ENCODE peak calls at places on chromosome 17, in five cellular contexts. One of them, this sample, is unnamed.

GRCh38 chr17:32757963-32758362 is 119.0 kb downstream of the MYO1D start:
- DNase-seq in fibroblast of the aortic adventitia: no peak
- DNase-seq in IMR-90: no peak
- DNase-seq in astrocyte of the cerebellum: no peak
- DNase-seq in colonic mucosa: no peak
- DNase-seq in this sample: peak

GRCh38 chr17:49486012-49486641 is 9.0 kb upstream of the NGFR start:
- DNase-seq in fibroblast of the aortic adventitia: no peak
- DNase-seq in IMR-90: no peak
- DNase-seq in astrocyte of the cerebellum: no peak
- DNase-seq in colonic mucosa: no peak
- DNase-seq in this sample: no peak

GRCh38 chr17:37742762-37743611 is 1.9 kb downstream of the HNF1B start:
- DNase-seq in fibroblast of the aortic adventitia: no peak
- DNase-seq in IMR-90: no peak
- DNase-seq in astrocyte of the cerebellum: no peak
- DNase-seq in colonic mucosa: no peak
- DNase-seq in this sample: no peak

GRCh38 chr17:50950002-50950877 is 84.1 kb upstream of the TOB1 start:
- DNase-seq in fibroblast of the aortic adventitia: peak
- DNase-seq in IMR-90: peak
- DNase-seq in astrocyte of the cerebellum: peak
- DNase-seq in colonic mucosa: peak
- DNase-seq in this sample: peak

GRCh38 chr17:78174332-78174869 is 6.0 kb downstream of the SYNGR2 start:
- DNase-seq in fibroblast of the aortic adventitia: no peak
- DNase-seq in IMR-90: no peak
- DNase-seq in astrocyte of the cerebellum: no peak
- DNase-seq in colonic mucosa: peak
- DNase-seq in this sample: no peak

GRCh38 chr17:58528443-58528842 is 14.0 kb upstream of the MTMR4 start:
- DNase-seq in fibroblast of the aortic adventitia: no peak
- DNase-seq in IMR-90: no peak
- DNase-seq in astrocyte of the cerebellum: no peak
- DNase-seq in colonic mucosa: no peak
- DNase-seq in this sample: no peak

GRCh38 chr17:75270218-75270965 is 639 bp downstream of the MIF4GD start:
- DNase-seq in fibroblast of the aortic adventitia: peak
- DNase-seq in IMR-90: peak
- DNase-seq in astrocyte of the cerebellum: no peak
- DNase-seq in colonic mucosa: peak
- DNase-seq in this sample: peak

GRCh38 chr17:204427-205175 is 23.2 kb upstream of the DOC2B start:
- DNase-seq in fibroblast of the aortic adventitia: no peak
- DNase-seq in IMR-90: no peak
- DNase-seq in astrocyte of the cerebellum: no peak
- DNase-seq in colonic mucosa: no peak
- DNase-seq in this sample: no peak

GRCh38 chr17:78474631-78475146 is 96.2 kb downstream of the PGS1 start:
- DNase-seq in fibroblast of the aortic adventitia: no peak
- DNase-seq in IMR-90: no peak
- DNase-seq in astrocyte of the cerebellum: no peak
- DNase-seq in colonic mucosa: no peak
- DNase-seq in this sample: no peak

GRCh38 chr17:58120195-58120822 is 27.9 kb upstream of the OR4D1 start:
- DNase-seq in fibroblast of the aortic adventitia: peak
- DNase-seq in IMR-90: peak
- DNase-seq in astrocyte of the cerebellum: peak
- DNase-seq in colonic mucosa: peak
- DNase-seq in this sample: peak

GRCh38 chr17:45855691-45856315 is 11.1 kb downstream of the SPPL2C start:
- DNase-seq in fibroblast of the aortic adventitia: no peak
- DNase-seq in IMR-90: no peak
- DNase-seq in astrocyte of the cerebellum: no peak
- DNase-seq in colonic mucosa: no peak
- DNase-seq in this sample: peak

GRCh38 chr17:43371227-43371821 is 27.5 kb upstream of the ARL4D start:
- DNase-seq in fibroblast of the aortic adventitia: no peak
- DNase-seq in IMR-90: no peak
- DNase-seq in astrocyte of the cerebellum: no peak
- DNase-seq in colonic mucosa: no peak
- DNase-seq in this sample: no peak

GRCh38 chr17:49691086-49691676 is 13.3 kb upstream of the SPOP start:
- DNase-seq in fibroblast of the aortic adventitia: peak
- DNase-seq in IMR-90: no peak
- DNase-seq in astrocyte of the cerebellum: no peak
- DNase-seq in colonic mucosa: no peak
- DNase-seq in this sample: peak

GRCh38 chr17:64161380-64161779 is 31.4 kb upstream of the ERN1 start:
- DNase-seq in fibroblast of the aortic adventitia: no peak
- DNase-seq in IMR-90: no peak
- DNase-seq in astrocyte of the cerebellum: no peak
- DNase-seq in colonic mucosa: no peak
- DNase-seq in this sample: peak

GRCh38 chr17:79325707-79326106 is 251.1 kb downstream of the ENGASE start:
- DNase-seq in fibroblast of the aortic adventitia: peak
- DNase-seq in IMR-90: no peak
- DNase-seq in astrocyte of the cerebellum: no peak
- DNase-seq in colonic mucosa: no peak
- DNase-seq in this sample: no peak

GRCh38 chr17:1736348-1737281 is 6.1 kb upstream of the SERPINF2 start:
- DNase-seq in fibroblast of the aortic adventitia: peak
- DNase-seq in IMR-90: peak
- DNase-seq in astrocyte of the cerebellum: no peak
- DNase-seq in colonic mucosa: no peak
- DNase-seq in this sample: peak

GRCh38 chr17:10169274-10169673 is 29.1 kb downstream of the GAS7 start:
- DNase-seq in fibroblast of the aortic adventitia: peak
- DNase-seq in IMR-90: no peak
- DNase-seq in astrocyte of the cerebellum: no peak
- DNase-seq in colonic mucosa: no peak
- DNase-seq in this sample: no peak

GRCh38 chr17:79154951-79155557 is 80.4 kb downstream of the ENGASE start:
- DNase-seq in fibroblast of the aortic adventitia: no peak
- DNase-seq in IMR-90: no peak
- DNase-seq in astrocyte of the cerebellum: no peak
- DNase-seq in colonic mucosa: no peak
- DNase-seq in this sample: no peak

GRCh38 chr17:35799942-35800341 is 4.5 kb upstream of the MMP28 start:
- DNase-seq in fibroblast of the aortic adventitia: peak
- DNase-seq in IMR-90: no peak
- DNase-seq in astrocyte of the cerebellum: no peak
- DNase-seq in colonic mucosa: peak
- DNase-seq in this sample: peak

GRCh38 chr17:68790931-68791330 is 164.3 kb downstream of the ABCA8 start:
- DNase-seq in fibroblast of the aortic adventitia: peak
- DNase-seq in IMR-90: no peak
- DNase-seq in astrocyte of the cerebellum: no peak
- DNase-seq in colonic mucosa: peak
- DNase-seq in this sample: no peak

GRCh38 chr17:61970030-61970429 is 42.2 kb upstream of the INTS2 start:
- DNase-seq in fibroblast of the aortic adventitia: no peak
- DNase-seq in IMR-90: no peak
- DNase-seq in astrocyte of the cerebellum: no peak
- DNase-seq in colonic mucosa: no peak
- DNase-seq in this sample: no peak

GRCh38 chr17:42050360-42051012 is at the start of gene C17orf113:
- DNase-seq in fibroblast of the aortic adventitia: no peak
- DNase-seq in IMR-90: no peak
- DNase-seq in astrocyte of the cerebellum: no peak
- DNase-seq in colonic mucosa: peak
- DNase-seq in this sample: no peak

GRCh38 chr17:7557825-7558543 is 566 bp upstream of the TNFSF13 start:
- DNase-seq in fibroblast of the aortic adventitia: peak
- DNase-seq in IMR-90: peak
- DNase-seq in astrocyte of the cerebellum: no peak
- DNase-seq in colonic mucosa: peak
- DNase-seq in this sample: no peak

GRCh38 chr17:68347380-68347779 is 56.1 kb downstream of the ARSG start:
- DNase-seq in fibroblast of the aortic adventitia: no peak
- DNase-seq in IMR-90: no peak
- DNase-seq in astrocyte of the cerebellum: no peak
- DNase-seq in colonic mucosa: no peak
- DNase-seq in this sample: no peak

GRCh38 chr17:2981325-2981724 is 82.1 kb downstream of the OR1D5 start:
- DNase-seq in fibroblast of the aortic adventitia: no peak
- DNase-seq in IMR-90: no peak
- DNase-seq in astrocyte of the cerebellum: no peak
- DNase-seq in colonic mucosa: no peak
- DNase-seq in this sample: no peak

GRCh38 chr17:72134560-72135399 is 14.0 kb downstream of the SOX9 start:
- DNase-seq in fibroblast of the aortic adventitia: peak
- DNase-seq in IMR-90: peak
- DNase-seq in astrocyte of the cerebellum: no peak
- DNase-seq in colonic mucosa: no peak
- DNase-seq in this sample: no peak

GRCh38 chr17:4175921-4176802 is 33.2 kb downstream of the CYB5D2 start:
- DNase-seq in fibroblast of the aortic adventitia: no peak
- DNase-seq in IMR-90: peak
- DNase-seq in astrocyte of the cerebellum: peak
- DNase-seq in colonic mucosa: no peak
- DNase-seq in this sample: peak

GRCh38 chr17:40791808-40792436 is 7.8 kb downstream of the KRT28 start:
- DNase-seq in fibroblast of the aortic adventitia: peak
- DNase-seq in IMR-90: peak
- DNase-seq in astrocyte of the cerebellum: peak
- DNase-seq in colonic mucosa: no peak
- DNase-seq in this sample: peak

GRCh38 chr17:12406623-12407228 is 259.0 kb upstream of the MYOCD start:
- DNase-seq in fibroblast of the aortic adventitia: no peak
- DNase-seq in IMR-90: peak
- DNase-seq in astrocyte of the cerebellum: no peak
- DNase-seq in colonic mucosa: no peak
- DNase-seq in this sample: peak

GRCh38 chr17:49108318-49108717 is 24.3 kb upstream of the B4GALNT2 start:
- DNase-seq in fibroblast of the aortic adventitia: peak
- DNase-seq in IMR-90: peak
- DNase-seq in astrocyte of the cerebellum: peak
- DNase-seq in colonic mucosa: no peak
- DNase-seq in this sample: peak

GRCh38 chr17:44757045-44757917 is 1.5 kb upstream of the ADAM11 start:
- DNase-seq in fibroblast of the aortic adventitia: no peak
- DNase-seq in IMR-90: no peak
- DNase-seq in astrocyte of the cerebellum: no peak
- DNase-seq in colonic mucosa: no peak
- DNase-seq in this sample: no peak

GRCh38 chr17:5879424-5879823 is 190.8 kb upstream of the WSCD1 start:
- DNase-seq in fibroblast of the aortic adventitia: no peak
- DNase-seq in IMR-90: no peak
- DNase-seq in astrocyte of the cerebellum: no peak
- DNase-seq in colonic mucosa: no peak
- DNase-seq in this sample: no peak

GRCh38 chr17:75909812-75910274 is 5.2 kb upstream of the MRPL38 start:
- DNase-seq in fibroblast of the aortic adventitia: no peak
- DNase-seq in IMR-90: peak
- DNase-seq in astrocyte of the cerebellum: no peak
- DNase-seq in colonic mucosa: no peak
- DNase-seq in this sample: no peak

GRCh38 chr17:5533486-5534315 is 47.3 kb downstream of the MIS12 start:
- DNase-seq in fibroblast of the aortic adventitia: no peak
- DNase-seq in IMR-90: no peak
- DNase-seq in astrocyte of the cerebellum: no peak
- DNase-seq in colonic mucosa: no peak
- DNase-seq in this sample: no peak

GRCh38 chr17:50845260-50846147 is 10.1 kb downstream of the WFIKKN2 start:
- DNase-seq in fibroblast of the aortic adventitia: no peak
- DNase-seq in IMR-90: peak
- DNase-seq in astrocyte of the cerebellum: no peak
- DNase-seq in colonic mucosa: no peak
- DNase-seq in this sample: peak

GRCh38 chr17:61409301-61410099 is 9.9 kb downstream of the TBX2 start:
- DNase-seq in fibroblast of the aortic adventitia: peak
- DNase-seq in IMR-90: peak
- DNase-seq in astrocyte of the cerebellum: no peak
- DNase-seq in colonic mucosa: peak
- DNase-seq in this sample: no peak

GRCh38 chr17:3543453-3543852 is 14.2 kb downstream of the TRPV3 start:
- DNase-seq in fibroblast of the aortic adventitia: no peak
- DNase-seq in IMR-90: no peak
- DNase-seq in astrocyte of the cerebellum: no peak
- DNase-seq in colonic mucosa: no peak
- DNase-seq in this sample: no peak

GRCh38 chr17:38777641-38778250 is 21.6 kb downstream of the PIP4K2B start:
- DNase-seq in fibroblast of the aortic adventitia: no peak
- DNase-seq in IMR-90: peak
- DNase-seq in astrocyte of the cerebellum: no peak
- DNase-seq in colonic mucosa: no peak
- DNase-seq in this sample: peak

GRCh38 chr17:38768417-38768816 is 15.9 kb downstream of the PSMB3 start:
- DNase-seq in fibroblast of the aortic adventitia: no peak
- DNase-seq in IMR-90: no peak
- DNase-seq in astrocyte of the cerebellum: no peak
- DNase-seq in colonic mucosa: no peak
- DNase-seq in this sample: no peak

GRCh38 chr17:38773258-38773657 is 20.7 kb downstream of the PSMB3 start:
- DNase-seq in fibroblast of the aortic adventitia: no peak
- DNase-seq in IMR-90: no peak
- DNase-seq in astrocyte of the cerebellum: no peak
- DNase-seq in colonic mucosa: no peak
- DNase-seq in this sample: no peak
- TF ChIP-seq CTCF in fibroblast of the aortic adventitia: no peak
- TF ChIP-seq CTCF in IMR-90: no peak
- TF ChIP-seq CTCF in astrocyte of the cerebellum: no peak
- TF ChIP-seq CTCF in colonic mucosa: no peak
- TF ChIP-seq CTCF in this sample: no peak

GRCh38 chr17:38914741-38915638 is 10.4 kb upstream of the LASP1NB start:
- DNase-seq in fibroblast of the aortic adventitia: no peak
- DNase-seq in IMR-90: no peak
- DNase-seq in astrocyte of the cerebellum: no peak
- DNase-seq in colonic mucosa: peak
- DNase-seq in this sample: no peak
- TF ChIP-seq CTCF in fibroblast of the aortic adventitia: no peak
- TF ChIP-seq CTCF in IMR-90: no peak
- TF ChIP-seq CTCF in astrocyte of the cerebellum: no peak
- TF ChIP-seq CTCF in colonic mucosa: no peak
- TF ChIP-seq CTCF in this sample: peak

GRCh38 chr17:82871776-82872561 is 32.1 kb upstream of the ZNF750 start:
- DNase-seq in fibroblast of the aortic adventitia: no peak
- DNase-seq in IMR-90: no peak
- DNase-seq in astrocyte of the cerebellum: no peak
- DNase-seq in colonic mucosa: no peak
- DNase-seq in this sample: no peak
- TF ChIP-seq CTCF in fibroblast of the aortic adventitia: no peak
- TF ChIP-seq CTCF in IMR-90: no peak
- TF ChIP-seq CTCF in astrocyte of the cerebellum: no peak
- TF ChIP-seq CTCF in colonic mucosa: no peak
- TF ChIP-seq CTCF in this sample: no peak

DNA sequence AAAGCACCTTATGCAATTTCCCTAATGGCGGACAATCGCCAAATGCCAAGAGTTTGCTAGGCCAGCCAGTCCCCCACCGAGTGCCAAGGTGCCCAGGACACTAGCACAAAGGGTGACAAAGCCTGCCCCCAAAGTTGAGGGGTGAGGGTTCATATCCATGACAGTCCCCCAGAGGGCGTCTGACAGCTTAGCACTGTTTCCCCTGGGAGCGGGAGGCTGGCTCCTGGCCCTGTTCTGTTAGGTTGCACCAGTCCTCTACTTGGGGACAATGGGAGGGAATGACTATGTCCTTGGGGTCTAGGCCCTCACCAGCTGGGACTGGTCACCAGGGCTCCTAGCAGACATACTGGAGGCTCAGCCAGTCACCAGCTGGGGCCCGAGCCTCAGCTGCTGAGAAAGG is 66.9 kb downstream of the MYO18A start:
- DNase-seq in fibroblast of the aortic adventitia: no peak
- DNase-seq in IMR-90: no peak
- DNase-seq in astrocyte of the cerebellum: no peak
- DNase-seq in colonic mucosa: no peak
- DNase-seq in this sample: no peak
- TF ChIP-seq CTCF in fibroblast of the aortic adventitia: no peak
- TF ChIP-seq CTCF in IMR-90: no peak
- TF ChIP-seq CTCF in astrocyte of the cerebellum: peak
- TF ChIP-seq CTCF in colonic mucosa: no peak
- TF ChIP-seq CTCF in this sample: no peak